ENCODE peak calls at places on chromosomes 3 and 15, in seven cellular contexts. G, S, Q, H, P, R and V are unnamed samples. For H3K27me3, the result is how much of the 10 kb centered on the place peaks cover.

GRCh38 chr3:158456114-158456513 is 114.9 kb upstream of the MLF1 start:
- DNase-seq in H (no peak), G (no peak), R (no peak), S (no peak), P (no peak), Q (no peak), V (no peak)

GRCh38 chr15:67120839-67121540 is 55.6 kb downstream of the SMAD3 start:
- DNase-seq in Q (peak), G (no peak), R (no peak), S (peak), H (peak), P (peak), V (peak)

GRCh38 chr3:46913644-46914043 is 36.1 kb downstream of the PTH1R start:
- DNase-seq in R (no peak), H (peak), P (peak), S (peak), G (no peak), Q (peak), V (peak)

GRCh38 chr15:92883643-92884458 is 16.3 kb upstream of the CHD2 start:
- DNase-seq in P (peak), R (no peak), S (peak), G (no peak), Q (no peak), H (no peak), V (peak)

GRCh38 chr15:55282284-55282833 is 7.3 kb downstream of the RAB27A start:
- DNase-seq in Q (no peak), S (peak), G (no peak), P (peak), R (peak), H (no peak), V (peak)

GRCh38 chr3:178223876-178224275 is 312.4 kb upstream of the KCNMB2 start:
- DNase-seq in R (no peak), S (peak), P (peak), H (no peak), G (no peak), Q (no peak), V (peak)

GRCh38 chr3:17032407-17033034 is 147.8 kb downstream of the PLCL2 start:
- DNase-seq in S (no peak), Q (no peak), R (peak), G (peak), H (no peak), P (peak), V (peak)

GRCh38 chr3:16606398-16606797 is 1.2 kb upstream of the DAZL start:
- DNase-seq in P (peak), G (no peak), S (no peak), Q (no peak), R (no peak), H (no peak), V (peak)

GRCh38 chr3:29291262-29291981 is 10.6 kb downstream of the RBMS3 start:
- DNase-seq in P (no peak), R (no peak), S (peak), H (no peak), G (no peak), Q (no peak), V (peak)

GRCh38 chr15:83066034-83066760 is 855 bp downstream of the BTBD1 start:
- DNase-seq in G (no peak), Q (no peak), R (no peak), H (no peak), P (no peak), S (peak), V (no peak)

GRCh38 chr3:196064006-196064405 is 17.9 kb downstream of the TFRC start:
- DNase-seq in S (no peak), H (no peak), R (no peak), P (peak), G (no peak), Q (no peak), V (no peak)

GRCh38 chr3:159897331-159898075 is 91.1 kb upstream of the IL12A start:
- DNase-seq in P (peak), H (no peak), G (no peak), Q (no peak), R (no peak), S (peak), V (no peak)

GRCh38 chr3:185552358-185552877 is at the start of gene LIPH:
- DNase-seq in S (peak), Q (no peak), P (peak), R (no peak), H (peak), G (peak), V (peak)

GRCh38 chr3:71441925-71442620 is 141.5 kb downstream of the FOXP1 start:
- DNase-seq in H (no peak), S (no peak), Q (no peak), G (no peak), R (no peak), P (no peak), V (no peak)

GRCh38 chr3:122754867-122755835 is 38.5 kb downstream of the HSPBAP1 start:
- DNase-seq in G (peak), Q (no peak), S (peak), R (peak), P (no peak), H (no peak), V (peak)

GRCh38 chr3:169575381-169575780 is 88.1 kb downstream of the MECOM start:
- DNase-seq in P (peak), H (no peak), S (peak), Q (no peak), G (no peak), R (peak), V (peak)

GRCh38 chr15:29134239-29134638 is 135.4 kb downstream of the NSMCE3 start:
- DNase-seq in G (no peak), R (no peak), Q (peak), P (no peak), S (no peak), H (no peak), V (no peak)

GRCh38 chr3:128336337-128337156 is 130.1 kb downstream of the DNAJB8 start:
- DNase-seq in H (peak), G (no peak), P (no peak), Q (peak), R (no peak), S (no peak), V (peak)

GRCh38 chr3:70021267-70021666 is 21.7 kb downstream of the SAMMSON start:
- DNase-seq in G (no peak), R (no peak), P (no peak), S (no peak), Q (no peak), H (no peak), V (no peak)

GRCh38 chr3:58585005-58585786 is 8.0 kb upstream of the FAM107A start:
- DNase-seq in H (peak), Q (no peak), R (no peak), P (peak), G (peak), S (peak), V (peak)
- H3K4me3 ChIP-seq in H (peak), Q (peak), R (peak), P (peak), G (peak), S (peak), V (peak)

GRCh38 chr3:8503461-8503860 is 1.8 kb downstream of the LMCD1 start:
- DNase-seq in Q (no peak), R (no peak), G (no peak), H (no peak), S (peak), P (no peak), V (peak)
- TF ChIP-seq CTCF in Q (no peak), R (no peak), G (no peak), H (no peak), S (no peak), P (no peak), V (no peak)

DNA sequence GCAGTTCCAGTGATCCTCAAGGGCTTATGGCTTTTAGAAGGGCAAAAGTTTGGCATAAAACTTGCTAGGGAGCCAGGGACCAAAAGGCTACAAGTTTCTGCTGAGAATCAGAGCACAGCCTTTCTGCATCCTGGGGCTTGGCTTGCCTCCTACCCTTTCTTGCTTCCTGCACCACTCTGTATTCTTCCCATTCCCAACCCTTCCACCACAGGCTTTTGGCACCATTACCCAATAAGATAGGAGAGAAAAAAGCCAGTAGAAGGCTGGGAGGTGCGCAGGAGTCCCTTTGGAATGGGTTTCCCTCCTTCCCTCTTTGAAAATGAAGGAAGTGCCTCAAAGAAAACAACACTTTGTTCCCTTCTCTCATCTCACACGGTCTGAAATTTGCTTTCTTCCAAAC is 268.6 kb downstream of the PDCD6IP start:
- DNase-seq in H (no peak), R (no peak), Q (no peak), G (no peak), S (no peak), P (no peak), V (no peak)
- H3K27me3 ChIP-seq in H (under half), R (under half), Q (under half), G (under half), S (under half), P (under half), V (under half)

GRCh38 chr3:86989611-86990010 is 1.3 kb downstream of the VGLL3 start:
- DNase-seq in P (peak), H (no peak), S (no peak), R (no peak), G (no peak), Q (no peak), V (no peak)

GRCh38 chr3:86988235-86988634 is 2.7 kb downstream of the VGLL3 start:
- DNase-seq in Q (no peak), S (peak), G (no peak), H (no peak), P (peak), R (no peak), V (peak)

GRCh38 chr3:86987421-86987715 is 3.6 kb downstream of the VGLL3 start:
- DNase-seq in H (no peak), G (no peak), S (no peak), R (no peak), P (no peak), Q (no peak), V (no peak)

GRCh38 chr3:86990171-86990733 is 697 bp downstream of the VGLL3 start:
- DNase-seq in H (no peak), S (peak), P (no peak), R (no peak), G (no peak), Q (peak), V (peak)

GRCh38 chr3:86988986-86989385 is 2.0 kb downstream of the VGLL3 start:
- DNase-seq in R (no peak), P (no peak), S (no peak), H (no peak), Q (no peak), G (no peak), V (no peak)
- H3K4me3 ChIP-seq in R (no peak), P (peak), S (peak), H (peak), Q (no peak), G (no peak), V (no peak)

GRCh38 chr3:134880431-134880830 is 85.4 kb downstream of the EPHB1 start:
- DNase-seq in P (no peak), S (no peak), R (no peak), G (no peak), H (no peak), Q (no peak), V (no peak)

GRCh38 chr3:134883697-134884385 is 88.8 kb downstream of the EPHB1 start:
- DNase-seq in S (no peak), Q (no peak), P (peak), H (no peak), R (no peak), G (no peak), V (peak)

GRCh38 chr3:134881305-134881704 is 86.2 kb downstream of the EPHB1 start:
- DNase-seq in Q (no peak), P (no peak), S (no peak), G (no peak), R (no peak), H (no peak), V (no peak)

GRCh38 chr3:134886991-134887390 is 91.9 kb downstream of the EPHB1 start:
- DNase-seq in S (no peak), Q (no peak), P (no peak), G (no peak), R (no peak), H (no peak), V (no peak)

GRCh38 chr3:134885877-134886621 is 91.0 kb downstream of the EPHB1 start:
- DNase-seq in G (no peak), S (peak), H (no peak), P (peak), Q (no peak), R (peak), V (peak)
- TF ChIP-seq CTCF in G (peak), S (no peak), H (no peak), P (peak), Q (no peak), R (peak), V (no peak)

DNA sequence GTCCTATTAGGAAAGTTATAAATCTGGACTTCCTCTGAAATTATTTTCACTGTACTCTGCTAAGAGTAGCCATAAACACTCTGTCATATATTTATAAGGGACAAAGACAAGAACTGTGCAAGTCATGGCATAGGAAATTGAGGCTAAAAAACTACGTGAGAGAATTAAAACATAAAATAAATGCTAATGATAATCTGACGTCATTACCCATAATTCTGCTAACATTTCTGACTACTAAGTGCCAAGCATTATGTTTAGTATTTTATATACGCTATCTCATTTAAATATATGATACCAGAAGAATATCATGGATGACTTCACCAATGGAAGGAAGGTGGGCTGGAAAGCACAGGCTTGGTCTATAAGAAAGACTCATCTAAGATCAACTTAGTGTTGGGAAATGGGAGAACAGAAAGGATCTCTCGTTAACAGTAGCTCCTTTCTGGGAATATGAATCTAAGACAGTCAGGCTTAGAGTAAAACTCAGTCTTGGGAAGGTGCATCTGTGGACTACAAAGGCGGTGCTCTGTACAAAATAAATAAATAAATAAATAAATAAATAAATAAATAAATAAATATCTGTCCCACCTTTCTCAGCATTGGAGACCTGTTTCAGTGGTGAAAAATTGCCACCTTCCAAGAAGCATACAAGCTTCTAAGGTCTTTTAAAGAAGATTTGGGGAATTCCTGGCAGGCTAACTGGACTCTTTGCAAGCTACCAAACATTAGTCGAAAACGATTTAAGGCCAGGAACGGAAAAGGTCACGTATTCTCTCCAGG is 267.4 kb downstream of the CGGBP1 start:
- DNase-seq in G (no peak), P (no peak), S (no peak), H (no peak), Q (no peak), R (no peak), V (no peak)
- H3K27me3 ChIP-seq in G (under half), P (under half), S (under half), H (under half), Q (under half), R (under half), V (under half)

DNA sequence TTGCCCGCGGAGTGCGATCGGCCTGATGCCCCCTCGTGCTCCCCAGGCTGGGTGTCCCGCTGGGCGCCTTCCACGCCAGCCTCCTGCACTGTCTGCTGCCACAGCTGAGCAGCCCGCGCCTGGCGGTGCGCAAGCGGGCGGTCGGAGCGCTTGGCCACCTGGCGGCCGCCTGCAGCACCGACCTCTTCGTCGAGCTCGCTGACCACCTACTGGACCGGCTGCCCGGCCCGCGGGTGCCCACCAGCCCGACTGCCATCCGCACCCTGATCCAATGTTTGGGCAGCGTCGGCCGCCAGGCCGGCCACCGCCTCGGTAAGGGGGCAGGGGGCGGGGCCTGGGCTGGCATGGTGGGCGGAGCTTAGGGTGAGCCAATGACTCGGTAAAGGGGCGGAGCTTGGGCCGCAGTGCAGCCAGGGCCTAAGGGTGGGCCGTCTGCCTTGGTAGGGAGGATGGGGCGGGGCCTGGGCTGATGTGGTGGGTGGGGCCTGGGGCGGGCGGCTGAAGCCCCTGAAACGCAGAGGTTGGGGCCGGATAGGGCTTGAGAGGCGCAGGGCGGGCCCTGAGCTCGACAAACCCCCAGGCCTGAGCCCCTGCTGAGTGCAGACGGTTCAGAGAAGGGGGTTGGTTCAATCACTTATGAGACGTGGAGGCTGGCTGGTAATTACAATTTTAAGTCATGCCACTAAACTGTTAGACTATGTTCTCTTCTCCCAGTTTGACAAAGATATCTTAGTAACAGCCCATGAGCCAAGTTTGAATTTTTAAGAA is 13.7 kb downstream of the CAND2 start:
- DNase-seq in H (peak), S (peak), R (peak), G (peak), Q (peak), P (peak), V (peak)
- H3K4me3 ChIP-seq in H (peak), S (peak), R (peak), G (peak), Q (peak), P (peak), V (peak)

GRCh38 chr3:51280171-51280570 is 104.9 kb upstream of the MANF start:
- DNase-seq in R (no peak), H (no peak), S (no peak), G (no peak), Q (no peak), P (no peak), V (no peak)

GRCh38 chr3:51283421-51283820 is 101.7 kb upstream of the MANF start:
- DNase-seq in P (peak), S (peak), H (no peak), R (no peak), Q (no peak), G (no peak), V (peak)

GRCh38 chr3:51279448-51279847 is 105.6 kb upstream of the MANF start:
- DNase-seq in H (no peak), Q (no peak), G (no peak), P (no peak), S (no peak), R (no peak), V (no peak)

DNA sequence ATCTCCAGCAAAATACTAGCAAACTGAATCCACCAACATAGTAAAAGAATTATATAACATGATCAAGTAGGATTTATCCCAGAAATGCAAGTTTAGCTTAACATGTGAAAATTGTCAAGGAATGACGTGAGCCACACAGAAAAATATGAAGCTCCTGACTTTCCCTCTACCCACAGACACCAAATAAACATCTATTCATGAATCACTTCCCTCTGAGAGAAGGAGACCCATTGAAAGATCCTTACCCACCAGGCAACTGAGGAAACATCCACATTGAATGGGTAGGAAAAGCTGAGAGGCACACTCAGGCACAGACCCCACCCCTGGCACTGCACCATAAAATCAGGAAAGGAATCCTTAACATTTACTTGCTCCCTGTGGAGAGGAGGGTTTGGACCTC is 102.2 kb upstream of the MANF start:
- DNase-seq in R (no peak), S (peak), H (no peak), G (no peak), Q (no peak), P (peak), V (peak)
- TF ChIP-seq CTCF in R (no peak), S (no peak), H (no peak), G (no peak), Q (no peak), P (no peak), V (no peak)

DNA sequence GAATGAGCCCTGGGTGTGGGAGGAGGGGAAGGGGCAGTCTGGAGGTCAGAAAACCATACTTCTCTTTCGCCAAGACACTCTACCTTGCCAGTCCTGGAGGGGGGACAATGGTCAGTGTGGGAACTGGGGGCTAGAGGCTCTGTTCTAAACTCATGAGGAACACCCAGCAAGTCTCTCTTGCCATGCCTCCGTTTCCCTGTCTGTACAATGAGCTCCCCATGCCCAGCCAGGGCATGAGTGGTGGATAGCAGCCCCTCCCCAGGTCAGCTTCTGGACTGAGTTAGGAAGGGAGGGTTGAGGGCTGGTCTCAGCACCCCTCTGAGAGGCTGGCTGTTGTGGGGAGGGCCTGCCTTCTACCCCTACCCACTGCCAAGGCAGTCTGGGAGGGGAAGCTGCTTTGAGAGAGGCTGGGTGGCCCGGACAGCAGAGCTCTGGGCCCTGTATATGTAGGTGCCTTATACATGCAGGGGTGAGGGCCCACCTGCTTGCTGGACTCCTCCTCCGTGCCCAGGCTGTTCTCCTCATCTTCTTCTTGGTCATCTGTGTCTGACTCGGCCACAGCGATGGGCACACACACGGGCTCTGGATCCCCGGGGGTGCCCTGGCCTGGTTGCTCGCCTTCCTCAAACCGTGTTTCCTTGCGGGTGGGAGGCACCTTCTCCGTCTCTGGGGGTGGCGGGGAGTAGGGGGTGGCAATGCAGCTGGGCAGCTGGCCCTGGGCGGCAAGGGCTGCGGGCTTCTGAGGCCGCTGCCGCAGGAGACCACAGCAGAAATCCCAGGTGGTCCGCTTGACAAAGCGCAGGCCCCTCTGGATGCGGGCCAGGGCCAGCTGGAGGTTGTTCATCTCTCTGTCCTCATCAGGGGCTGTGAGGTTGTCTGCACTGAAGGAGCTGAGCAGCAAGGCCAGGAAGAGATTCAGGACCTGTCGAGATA is 68.8 kb downstream of the SCN5A start:
- DNase-seq in S (no peak), Q (no peak), R (no peak), G (no peak), H (no peak), P (no peak), V (no peak)
- H3K27me3 ChIP-seq in S (under half), Q (under half), R (under half), G (under half), H (under half), P (under half), V (under half)

GRCh38 chr3:30617653-30618052 is 11.3 kb downstream of the TGFBR2 start:
- DNase-seq in P (no peak), S (no peak), G (no peak), R (no peak), H (no peak), Q (no peak), V (no peak)
- H3K4me3 ChIP-seq in P (no peak), S (no peak), G (no peak), R (no peak), H (no peak), Q (no peak), V (no peak)